ENCODE peak calls at places on chromosomes 12 and 14, in seven cellular contexts. G is kidney epithelial cell, A is H1, Q is mammary epithelial cell, H is cardiac muscle cell, Y is BJ, I is HL-60. T is an unnamed sample.

GRCh38 chr12:97276198-97276580 is 186.4 kb upstream of the RMST start:
- DNase-seq in G (no peak), A (peak; percentile 58), Q (no peak), H (no peak), Y (no peak), I (no peak), T (peak; percentile 40)

GRCh38 chr14:78202178-78202577 is 32.0 kb downstream of the NRXN3 start:
- DNase-seq in G (no peak), A (no peak), Q (no peak), H (no peak), Y (no peak), I (peak; percentile 2), T (no peak)

GRCh38 chr14:44961151-44961729 is 507 bp downstream of the KLHL28 start:
- DNase-seq in G (no peak), A (no peak), Q (peak; percentile 55), H (peak; percentile 78), Y (no peak), I (peak; percentile 76), T (no peak)

GRCh38 chr12:5882511-5883185 is 62.4 kb downstream of the ANO2 start:
- DNase-seq in G (no peak), A (no peak), Q (no peak), H (no peak), Y (no peak), I (no peak), T (no peak)

GRCh38 chr14:93103392-93104080 is 12.2 kb downstream of the ITPK1 start:
- DNase-seq in G (no peak), A (no peak), Q (peak; percentile 35), H (no peak), Y (no peak), I (peak; percentile 85), T (no peak)

GRCh38 chr14:101365329-101366158 is 195.8 kb upstream of the DIO3 start:
- DNase-seq in G (no peak), A (no peak), Q (no peak), H (no peak), Y (no peak), I (no peak), T (no peak)

GRCh38 chr12:14416658-14417057 is 51.2 kb downstream of the ATF7IP start:
- DNase-seq in G (peak; percentile 25), A (no peak), Q (peak; percentile 56), H (peak; percentile 92), Y (no peak), I (no peak), T (no peak)

GRCh38 chr12:1716911-1717310 is 26.0 kb downstream of the ADIPOR2 start:
- DNase-seq in G (no peak), A (no peak), Q (no peak), H (peak; percentile 33), Y (no peak), I (no peak), T (no peak)

GRCh38 chr12:45789025-45789424 is 59.5 kb downstream of the ARID2 start:
- DNase-seq in G (no peak), A (no peak), Q (no peak), H (peak; percentile 86), Y (no peak), I (peak; percentile 6), T (no peak)

GRCh38 chr12:53381739-53382630 is 2.0 kb downstream of the SP1 start:
- DNase-seq in G (peak; percentile 84), A (peak; percentile 56), Q (peak; percentile 95), H (peak; percentile 80), Y (no peak), I (peak; percentile 73), T (no peak)

GRCh38 chr14:104799657-104800599 is 973 bp upstream of the ZBTB42 start:
- DNase-seq in G (no peak), A (peak; percentile 85), Q (peak; percentile 45), H (peak; percentile 85), Y (no peak), I (peak; percentile 45), T (no peak)

GRCh38 chr14:104843442-104844305 is 21.4 kb upstream of the CEP170B start:
- DNase-seq in G (no peak), A (peak; percentile 72), Q (no peak), H (no peak), Y (no peak), I (no peak), T (no peak)

GRCh38 chr12:124338876-124339603 is 44.1 kb downstream of the RFLNA start:
- DNase-seq in G (no peak), A (no peak), Q (no peak), H (no peak), Y (no peak), I (no peak), T (no peak)

GRCh38 chr14:93909429-93910128 is 17.6 kb upstream of the FAM181A start:
- DNase-seq in G (no peak), A (no peak), Q (no peak), H (peak; percentile 42), Y (no peak), I (no peak), T (peak; percentile 17)

GRCh38 chr14:57487771-57488170 is 5.9 kb downstream of the CCDC198 start:
- DNase-seq in G (no peak), A (no peak), Q (no peak), H (no peak), Y (no peak), I (no peak), T (no peak)

GRCh38 chr14:21268612-21269251 is 510 bp downstream of the HNRNPC start:
- DNase-seq in G (peak; percentile 28), A (no peak), Q (peak; percentile 49), H (peak; percentile 78), Y (no peak), I (peak; percentile 45), T (no peak)

GRCh38 chr14:91252901-91253794 is 8.6 kb upstream of the GPR68 start:
- DNase-seq in G (no peak), A (peak; percentile 81), Q (no peak), H (no peak), Y (no peak), I (no peak), T (no peak)

GRCh38 chr14:100132161-100132902 is 27.1 kb downstream of the DEGS2 start:
- DNase-seq in G (no peak), A (no peak), Q (no peak), H (peak; percentile 9), Y (peak; percentile 36), I (no peak), T (peak; percentile 45)

GRCh38 chr14:58491593-58491992 is 64.1 kb downstream of the KIAA0586 start:
- DNase-seq in G (no peak), A (no peak), Q (no peak), H (peak; percentile 20), Y (no peak), I (no peak), T (no peak)

GRCh38 chr12:25677180-25677937 is 124.3 kb upstream of the LMNTD1 start:
- DNase-seq in G (no peak), A (no peak), Q (no peak), H (peak; percentile 43), Y (no peak), I (no peak), T (no peak)

GRCh38 chr14:67749341-67750110 is 47.8 kb downstream of the RDH12 start:
- DNase-seq in G (no peak), A (no peak), Q (no peak), H (peak; percentile 30), Y (no peak), I (no peak), T (no peak)

GRCh38 chr12:29546000-29546399 is 48.5 kb upstream of the OVCH1 start:
- DNase-seq in G (no peak), A (no peak), Q (no peak), H (no peak), Y (no peak), I (no peak), T (no peak)

GRCh38 chr14:92481386-92481785 is 32.2 kb upstream of the RIN3 start:
- DNase-seq in G (no peak), A (peak; percentile 20), Q (no peak), H (peak; percentile 67), Y (no peak), I (no peak), T (no peak)

GRCh38 chr12:6778212-6778570 is 5.9 kb downstream of the LAG3 start:
- DNase-seq in G (no peak), A (peak; percentile 70), Q (no peak), H (peak; percentile 59), Y (no peak), I (no peak), T (peak; percentile 44)

GRCh38 chr14:58607131-58607531 is 30.6 kb upstream of the DACT1 start:
- DNase-seq in G (no peak), A (no peak), Q (no peak), H (no peak), Y (no peak), I (no peak), T (no peak)

GRCh38 chr14:92471919-92472318 is 41.7 kb upstream of the RIN3 start:
- DNase-seq in G (peak; percentile 77), A (peak; percentile 51), Q (peak; percentile 76), H (peak; percentile 71), Y (no peak), I (no peak), T (no peak)

GRCh38 chr14:24286996-24287395 is 12.6 kb downstream of the DHRS1 start:
- DNase-seq in G (no peak), A (no peak), Q (no peak), H (no peak), Y (no peak), I (no peak), T (no peak)

GRCh38 chr14:37931998-37932397 is 275.7 kb upstream of the SSTR1 start:
- DNase-seq in G (no peak), A (no peak), Q (no peak), H (no peak), Y (no peak), I (no peak), T (no peak)
- TF ChIP-seq CTCF in G (no peak), A (no peak), Q (no peak), H (no peak), Y (no peak), I (no peak), T (no peak)

DNA sequence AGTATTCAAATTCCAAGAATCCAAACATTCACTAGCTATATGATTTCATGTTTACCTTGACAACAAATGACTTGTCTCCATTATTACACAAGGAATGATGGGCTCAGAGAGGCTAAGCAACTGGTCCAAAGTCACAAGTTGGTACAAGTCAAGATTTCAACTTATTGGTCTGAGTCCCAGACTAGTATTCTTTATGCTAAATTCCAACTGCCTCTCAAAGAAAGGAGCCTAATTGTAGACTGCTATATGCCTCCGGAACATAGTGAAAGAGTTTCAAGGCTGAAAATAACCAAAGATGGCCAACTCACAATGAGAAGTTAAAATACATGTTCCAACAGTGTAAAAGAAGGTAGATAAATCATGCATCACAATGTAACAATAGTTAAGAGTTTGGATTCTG is 7.5 kb downstream of the BTG1 start:
- DNase-seq in G (no peak), A (no peak), Q (peak; percentile 81), H (no peak), Y (no peak), I (no peak), T (no peak)
- H3K4me3 ChIP-seq in G (no peak overlapping the region), A (peak overlapping the region; percentile 93), Q (no peak overlapping the region), H (peak overlapping the region; percentile 99), Y (no peak overlapping the region), I (no peak overlapping the region), T (peak overlapping the region; percentile 93)

GRCh38 chr14:48391661-48392060 is 716.3 kb upstream of the MDGA2 start:
- DNase-seq in G (no peak), A (no peak), Q (no peak), H (no peak), Y (no peak), I (no peak), T (no peak)
- H3K27me3 ChIP-seq in G (no peaks in the 10 kb centered on the region), A (no peaks in the 10 kb centered on the region), Q (no peaks in the 10 kb centered on the region), H (no peaks in the 10 kb centered on the region), Y (no peaks in the 10 kb centered on the region), I (no peaks in the 10 kb centered on the region), T (no peaks in the 10 kb centered on the region)

DNA sequence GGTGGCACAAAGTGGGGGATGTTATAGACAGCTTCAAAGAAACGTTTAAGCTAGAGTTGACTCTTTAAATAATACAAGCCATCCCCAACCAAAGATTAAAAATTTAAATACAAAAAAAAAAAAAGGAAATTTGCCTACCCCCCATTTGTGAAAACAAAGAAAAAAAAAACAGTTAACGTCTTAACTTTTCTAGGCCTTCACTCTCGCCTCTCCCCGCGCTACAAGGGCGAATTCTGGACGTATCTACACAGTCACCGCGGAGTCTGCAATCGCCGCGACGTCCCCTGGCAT is 528 bp upstream of the NUDT4 start:
- DNase-seq in G (no peak), A (no peak), Q (no peak), H (no peak), Y (no peak), I (no peak), T (peak; percentile 41)
- TF ChIP-seq CTCF in G (no peak), A (no peak), Q (no peak), H (no peak), Y (no peak), I (no peak), T (no peak)

T was measured in dorsolateral prefrontal cortex.